ENCODE peak calls at places on chromosomes 1 and 21, in ten cellular contexts. One of them, this sample, is unnamed. For H3K27me3, the result is how much of the 10 kb centered on the place peaks cover.

GRCh38 chr21:39537571-39537970 is 75.2 kb upstream of the B3GALT5 start:
- DNase-seq in CD4-positive, alpha-beta T cell: no peak
- DNase-seq in sigmoid colon: no peak
- DNase-seq in HCT116: no peak
- DNase-seq in adipocyte: no peak
- DNase-seq in H7: peak
- DNase-seq in psoas muscle: no peak
- DNase-seq in BE2C: no peak
- DNase-seq in colonic mucosa: peak
- DNase-seq in pancreas: no peak
- DNase-seq in this sample: no peak

GRCh38 chr1:60960846-60961542 is 121.4 kb upstream of the NFIA start:
- DNase-seq in H7: no peak
- DNase-seq in colonic mucosa: no peak
- DNase-seq in sigmoid colon: no peak
- DNase-seq in adipocyte: no peak
- DNase-seq in CD4-positive, alpha-beta T cell: no peak
- DNase-seq in HCT116: no peak
- DNase-seq in psoas muscle: no peak
- DNase-seq in pancreas: no peak
- DNase-seq in BE2C: no peak
- DNase-seq in this sample: peak

GRCh38 chr1:51952638-51953037 is 37.9 kb downstream of the RAB3B start:
- DNase-seq in HCT116: no peak
- DNase-seq in H7: peak
- DNase-seq in adipocyte: no peak
- DNase-seq in CD4-positive, alpha-beta T cell: no peak
- DNase-seq in BE2C: no peak
- DNase-seq in pancreas: no peak
- DNase-seq in sigmoid colon: no peak
- DNase-seq in psoas muscle: no peak
- DNase-seq in colonic mucosa: no peak
- DNase-seq in this sample: no peak

GRCh38 chr1:39628807-39629347 is 10.6 kb downstream of the HEYL start:
- DNase-seq in CD4-positive, alpha-beta T cell: no peak
- DNase-seq in BE2C: no peak
- DNase-seq in pancreas: no peak
- DNase-seq in sigmoid colon: no peak
- DNase-seq in psoas muscle: no peak
- DNase-seq in adipocyte: no peak
- DNase-seq in HCT116: no peak
- DNase-seq in H7: no peak
- DNase-seq in colonic mucosa: no peak
- DNase-seq in this sample: no peak

GRCh38 chr1:207077470-207078377 is 10.9 kb upstream of the C4BPB start:
- DNase-seq in adipocyte: peak
- DNase-seq in HCT116: peak
- DNase-seq in H7: peak
- DNase-seq in BE2C: peak
- DNase-seq in sigmoid colon: peak
- DNase-seq in pancreas: no peak
- DNase-seq in colonic mucosa: peak
- DNase-seq in psoas muscle: no peak
- DNase-seq in CD4-positive, alpha-beta T cell: peak
- DNase-seq in this sample: peak

GRCh38 chr1:202085682-202086373 is 36.9 kb upstream of the GPR37L1 start:
- DNase-seq in CD4-positive, alpha-beta T cell: no peak
- DNase-seq in adipocyte: peak
- DNase-seq in sigmoid colon: no peak
- DNase-seq in BE2C: no peak
- DNase-seq in pancreas: no peak
- DNase-seq in H7: peak
- DNase-seq in HCT116: no peak
- DNase-seq in psoas muscle: no peak
- DNase-seq in colonic mucosa: peak
- DNase-seq in this sample: no peak

GRCh38 chr1:26225033-26225831 is 8.8 kb upstream of the CEP85 start:
- DNase-seq in adipocyte: peak
- DNase-seq in HCT116: no peak
- DNase-seq in CD4-positive, alpha-beta T cell: no peak
- DNase-seq in psoas muscle: peak
- DNase-seq in BE2C: peak
- DNase-seq in colonic mucosa: peak
- DNase-seq in H7: peak
- DNase-seq in sigmoid colon: peak
- DNase-seq in pancreas: peak
- DNase-seq in this sample: no peak

GRCh38 chr1:165467706-165468105 is 22.8 kb upstream of the RXRG start:
- DNase-seq in BE2C: no peak
- DNase-seq in pancreas: no peak
- DNase-seq in adipocyte: no peak
- DNase-seq in colonic mucosa: no peak
- DNase-seq in sigmoid colon: no peak
- DNase-seq in H7: no peak
- DNase-seq in CD4-positive, alpha-beta T cell: no peak
- DNase-seq in psoas muscle: no peak
- DNase-seq in HCT116: no peak
- DNase-seq in this sample: no peak

GRCh38 chr1:53554592-53555305 is 95.5 kb downstream of the DMRTB1 start:
- DNase-seq in CD4-positive, alpha-beta T cell: no peak
- DNase-seq in pancreas: peak
- DNase-seq in psoas muscle: no peak
- DNase-seq in adipocyte: no peak
- DNase-seq in sigmoid colon: peak
- DNase-seq in H7: peak
- DNase-seq in HCT116: no peak
- DNase-seq in BE2C: peak
- DNase-seq in colonic mucosa: no peak
- DNase-seq in this sample: no peak

GRCh38 chr21:42864286-42864685 is 15.1 kb downstream of the WDR4 start:
- DNase-seq in sigmoid colon: no peak
- DNase-seq in pancreas: peak
- DNase-seq in HCT116: no peak
- DNase-seq in colonic mucosa: no peak
- DNase-seq in psoas muscle: no peak
- DNase-seq in H7: peak
- DNase-seq in CD4-positive, alpha-beta T cell: no peak
- DNase-seq in BE2C: no peak
- DNase-seq in adipocyte: no peak
- DNase-seq in this sample: no peak

GRCh38 chr1:247448107-247448778 is 9.7 kb downstream of the OR2B11 start:
- DNase-seq in sigmoid colon: peak
- DNase-seq in HCT116: no peak
- DNase-seq in psoas muscle: peak
- DNase-seq in CD4-positive, alpha-beta T cell: peak
- DNase-seq in H7: peak
- DNase-seq in BE2C: peak
- DNase-seq in pancreas: no peak
- DNase-seq in adipocyte: peak
- DNase-seq in colonic mucosa: peak
- DNase-seq in this sample: peak

GRCh38 chr1:222455188-222455879 is 92.6 kb downstream of the HHIPL2 start:
- DNase-seq in colonic mucosa: peak
- DNase-seq in H7: peak
- DNase-seq in HCT116: peak
- DNase-seq in psoas muscle: peak
- DNase-seq in pancreas: peak
- DNase-seq in adipocyte: peak
- DNase-seq in BE2C: peak
- DNase-seq in CD4-positive, alpha-beta T cell: peak
- DNase-seq in sigmoid colon: peak
- DNase-seq in this sample: peak

GRCh38 chr1:234260578-234260977 is 112.7 kb upstream of the COA6 start:
- DNase-seq in pancreas: no peak
- DNase-seq in CD4-positive, alpha-beta T cell: no peak
- DNase-seq in colonic mucosa: no peak
- DNase-seq in H7: no peak
- DNase-seq in sigmoid colon: no peak
- DNase-seq in adipocyte: no peak
- DNase-seq in HCT116: no peak
- DNase-seq in BE2C: no peak
- DNase-seq in psoas muscle: no peak
- DNase-seq in this sample: no peak

GRCh38 chr1:109370712-109371270 is 26.9 kb downstream of the SORT1 start:
- DNase-seq in colonic mucosa: no peak
- DNase-seq in adipocyte: peak
- DNase-seq in H7: no peak
- DNase-seq in sigmoid colon: no peak
- DNase-seq in pancreas: no peak
- DNase-seq in BE2C: no peak
- DNase-seq in HCT116: no peak
- DNase-seq in psoas muscle: no peak
- DNase-seq in CD4-positive, alpha-beta T cell: no peak
- DNase-seq in this sample: no peak

GRCh38 chr1:46401514-46401913 is 7.4 kb downstream of the FAAH start:
- DNase-seq in HCT116: no peak
- DNase-seq in adipocyte: no peak
- DNase-seq in CD4-positive, alpha-beta T cell: no peak
- DNase-seq in colonic mucosa: no peak
- DNase-seq in pancreas: no peak
- DNase-seq in H7: no peak
- DNase-seq in BE2C: no peak
- DNase-seq in psoas muscle: no peak
- DNase-seq in sigmoid colon: peak
- DNase-seq in this sample: peak

GRCh38 chr1:94743866-94744265 is 76.3 kb upstream of the SLC44A3 start:
- DNase-seq in sigmoid colon: peak
- DNase-seq in BE2C: no peak
- DNase-seq in HCT116: no peak
- DNase-seq in colonic mucosa: no peak
- DNase-seq in CD4-positive, alpha-beta T cell: no peak
- DNase-seq in psoas muscle: no peak
- DNase-seq in adipocyte: peak
- DNase-seq in H7: no peak
- DNase-seq in pancreas: no peak
- DNase-seq in this sample: no peak

GRCh38 chr1:39132505-39133339 is 71.8 kb upstream of the MACF1 start:
- DNase-seq in pancreas: no peak
- DNase-seq in psoas muscle: peak
- DNase-seq in CD4-positive, alpha-beta T cell: no peak
- DNase-seq in sigmoid colon: peak
- DNase-seq in colonic mucosa: peak
- DNase-seq in BE2C: peak
- DNase-seq in adipocyte: no peak
- DNase-seq in HCT116: peak
- DNase-seq in H7: peak
- DNase-seq in this sample: peak

GRCh38 chr1:98053471-98054366 is 132.9 kb upstream of the DPYD start:
- DNase-seq in H7: peak
- DNase-seq in BE2C: peak
- DNase-seq in HCT116: no peak
- DNase-seq in colonic mucosa: peak
- DNase-seq in CD4-positive, alpha-beta T cell: peak
- DNase-seq in psoas muscle: peak
- DNase-seq in adipocyte: peak
- DNase-seq in sigmoid colon: peak
- DNase-seq in pancreas: peak
- DNase-seq in this sample: peak
- H3K27me3 ChIP-seq in H7: under half
- H3K27me3 ChIP-seq in BE2C: under half
- H3K27me3 ChIP-seq in HCT116: under half
- H3K27me3 ChIP-seq in colonic mucosa: under half
- H3K27me3 ChIP-seq in CD4-positive, alpha-beta T cell: half or more
- H3K27me3 ChIP-seq in psoas muscle: under half
- H3K27me3 ChIP-seq in adipocyte: under half
- H3K27me3 ChIP-seq in sigmoid colon: under half
- H3K27me3 ChIP-seq in pancreas: under half
- H3K27me3 ChIP-seq in this sample: under half

GRCh38 chr1:991895-992294 is 8.0 kb downstream of the HES4 start:
- DNase-seq in colonic mucosa: no peak
- DNase-seq in H7: no peak
- DNase-seq in psoas muscle: no peak
- DNase-seq in HCT116: no peak
- DNase-seq in sigmoid colon: no peak
- DNase-seq in adipocyte: no peak
- DNase-seq in pancreas: no peak
- DNase-seq in CD4-positive, alpha-beta T cell: no peak
- DNase-seq in BE2C: no peak
- DNase-seq in this sample: no peak
- H3K27me3 ChIP-seq in colonic mucosa: under half
- H3K27me3 ChIP-seq in H7: under half
- H3K27me3 ChIP-seq in psoas muscle: under half
- H3K27me3 ChIP-seq in HCT116: under half
- H3K27me3 ChIP-seq in sigmoid colon: under half
- H3K27me3 ChIP-seq in adipocyte: under half
- H3K27me3 ChIP-seq in pancreas: under half
- H3K27me3 ChIP-seq in CD4-positive, alpha-beta T cell: under half
- H3K27me3 ChIP-seq in BE2C: half or more
- H3K27me3 ChIP-seq in this sample: under half

GRCh38 chr1:6241887-6242740 is 1.9 kb upstream of the HES3 start:
- DNase-seq in CD4-positive, alpha-beta T cell: no peak
- DNase-seq in colonic mucosa: no peak
- DNase-seq in HCT116: no peak
- DNase-seq in H7: peak
- DNase-seq in BE2C: no peak
- DNase-seq in adipocyte: peak
- DNase-seq in pancreas: peak
- DNase-seq in psoas muscle: no peak
- DNase-seq in sigmoid colon: no peak
- DNase-seq in this sample: no peak

GRCh38 chr1:6239213-6239752 is 3.5 kb upstream of the ICMT start:
- DNase-seq in psoas muscle: no peak
- DNase-seq in adipocyte: no peak
- DNase-seq in CD4-positive, alpha-beta T cell: no peak
- DNase-seq in colonic mucosa: no peak
- DNase-seq in BE2C: no peak
- DNase-seq in sigmoid colon: no peak
- DNase-seq in pancreas: no peak
- DNase-seq in HCT116: no peak
- DNase-seq in H7: peak
- DNase-seq in this sample: no peak

GRCh38 chr1:6237093-6237492 is 1.3 kb upstream of the ICMT start:
- DNase-seq in psoas muscle: no peak
- DNase-seq in HCT116: no peak
- DNase-seq in sigmoid colon: no peak
- DNase-seq in pancreas: no peak
- DNase-seq in CD4-positive, alpha-beta T cell: no peak
- DNase-seq in H7: no peak
- DNase-seq in adipocyte: no peak
- DNase-seq in colonic mucosa: no peak
- DNase-seq in BE2C: no peak
- DNase-seq in this sample: no peak

GRCh38 chr1:6241107-6241886 is 2.7 kb upstream of the HES3 start:
- DNase-seq in colonic mucosa: no peak
- DNase-seq in HCT116: no peak
- DNase-seq in H7: no peak
- DNase-seq in pancreas: peak
- DNase-seq in CD4-positive, alpha-beta T cell: no peak
- DNase-seq in adipocyte: no peak
- DNase-seq in BE2C: no peak
- DNase-seq in psoas muscle: no peak
- DNase-seq in sigmoid colon: no peak
- DNase-seq in this sample: no peak

GRCh38 chr1:6239950-6240768 is 3.8 kb upstream of the HES3 start:
- DNase-seq in sigmoid colon: no peak
- DNase-seq in HCT116: no peak
- DNase-seq in colonic mucosa: no peak
- DNase-seq in adipocyte: peak
- DNase-seq in pancreas: no peak
- DNase-seq in psoas muscle: no peak
- DNase-seq in CD4-positive, alpha-beta T cell: no peak
- DNase-seq in H7: no peak
- DNase-seq in BE2C: no peak
- DNase-seq in this sample: no peak
- H3K27me3 ChIP-seq in sigmoid colon: half or more
- H3K27me3 ChIP-seq in HCT116: under half
- H3K27me3 ChIP-seq in colonic mucosa: half or more
- H3K27me3 ChIP-seq in adipocyte: under half
- H3K27me3 ChIP-seq in pancreas: under half
- H3K27me3 ChIP-seq in psoas muscle: under half
- H3K27me3 ChIP-seq in CD4-positive, alpha-beta T cell: under half
- H3K27me3 ChIP-seq in H7: under half
- H3K27me3 ChIP-seq in BE2C: under half
- H3K27me3 ChIP-seq in this sample: under half

GRCh38 chr21:44505673-44506278 is 34.2 kb downstream of the KRTAP10-1 start:
- DNase-seq in sigmoid colon: no peak
- DNase-seq in HCT116: no peak
- DNase-seq in pancreas: peak
- DNase-seq in adipocyte: no peak
- DNase-seq in BE2C: no peak
- DNase-seq in colonic mucosa: no peak
- DNase-seq in CD4-positive, alpha-beta T cell: no peak
- DNase-seq in psoas muscle: no peak
- DNase-seq in H7: no peak
- DNase-seq in this sample: no peak
- H3K27me3 ChIP-seq in sigmoid colon: half or more
- H3K27me3 ChIP-seq in HCT116: under half
- H3K27me3 ChIP-seq in pancreas: under half
- H3K27me3 ChIP-seq in adipocyte: under half
- H3K27me3 ChIP-seq in BE2C: half or more
- H3K27me3 ChIP-seq in colonic mucosa: under half
- H3K27me3 ChIP-seq in CD4-positive, alpha-beta T cell: under half
- H3K27me3 ChIP-seq in psoas muscle: under half
- H3K27me3 ChIP-seq in H7: under half
- H3K27me3 ChIP-seq in this sample: under half